ENCODE peak calls at places on chromosome 12, in nine cellular contexts. One of them, this sample, is unnamed.

GRCh38 chr12:23760495-23760894 is 189.0 kb downstream of the SOX5 start:
- DNase-seq in naive thymus-derived CD4-positive, alpha-beta T cell: no peak
- DNase-seq in aorta: no peak
- DNase-seq in lung: no peak
- DNase-seq in A549: no peak
- DNase-seq in IMR-90: no peak
- DNase-seq in GM23248: no peak
- DNase-seq in endodermal cell: peak; percentile 71
- DNase-seq in suprapubic skin: no peak
- DNase-seq in this sample: no peak

GRCh38 chr12:124993568-124994434 is at the start of gene BRI3BP:
- DNase-seq in naive thymus-derived CD4-positive, alpha-beta T cell: peak; percentile 62
- DNase-seq in aorta: peak; percentile 69
- DNase-seq in lung: peak; percentile 52
- DNase-seq in A549: peak; percentile 55
- DNase-seq in IMR-90: peak; percentile 37
- DNase-seq in GM23248: peak; percentile 71
- DNase-seq in endodermal cell: peak; percentile 85
- DNase-seq in suprapubic skin: no peak
- DNase-seq in this sample: peak; percentile 68

GRCh38 chr12:103901518-103902173 is 28.6 kb upstream of the HSP90B1 start:
- DNase-seq in naive thymus-derived CD4-positive, alpha-beta T cell: peak; percentile 75
- DNase-seq in aorta: no peak
- DNase-seq in lung: no peak
- DNase-seq in A549: no peak
- DNase-seq in IMR-90: no peak
- DNase-seq in GM23248: no peak
- DNase-seq in endodermal cell: no peak
- DNase-seq in suprapubic skin: no peak
- DNase-seq in this sample: peak; percentile 81

GRCh38 chr12:8709124-8709830 is 11.5 kb downstream of the RIMKLB start:
- DNase-seq in naive thymus-derived CD4-positive, alpha-beta T cell: no peak
- DNase-seq in aorta: no peak
- DNase-seq in lung: no peak
- DNase-seq in A549: no peak
- DNase-seq in IMR-90: no peak
- DNase-seq in GM23248: peak; percentile 42
- DNase-seq in endodermal cell: no peak
- DNase-seq in suprapubic skin: no peak
- DNase-seq in this sample: no peak

GRCh38 chr12:104641862-104642261 is 185.1 kb downstream of the CHST11 start:
- DNase-seq in naive thymus-derived CD4-positive, alpha-beta T cell: no peak
- DNase-seq in aorta: no peak
- DNase-seq in lung: no peak
- DNase-seq in A549: no peak
- DNase-seq in IMR-90: no peak
- DNase-seq in GM23248: no peak
- DNase-seq in endodermal cell: no peak
- DNase-seq in suprapubic skin: no peak
- DNase-seq in this sample: no peak

GRCh38 chr12:92105676-92106075 is 40.0 kb downstream of the BTG1 start:
- DNase-seq in naive thymus-derived CD4-positive, alpha-beta T cell: no peak
- DNase-seq in aorta: no peak
- DNase-seq in lung: no peak
- DNase-seq in A549: no peak
- DNase-seq in IMR-90: no peak
- DNase-seq in GM23248: no peak
- DNase-seq in endodermal cell: no peak
- DNase-seq in suprapubic skin: no peak
- DNase-seq in this sample: no peak

GRCh38 chr12:47141459-47141858 is 61.7 kb upstream of the AMIGO2 start:
- DNase-seq in naive thymus-derived CD4-positive, alpha-beta T cell: no peak
- DNase-seq in aorta: no peak
- DNase-seq in lung: no peak
- DNase-seq in A549: no peak
- DNase-seq in IMR-90: no peak
- DNase-seq in GM23248: no peak
- DNase-seq in endodermal cell: peak; percentile 78
- DNase-seq in suprapubic skin: no peak
- DNase-seq in this sample: no peak

GRCh38 chr12:65823481-65824313 is 586 bp upstream of the HMGA2 start:
- DNase-seq in naive thymus-derived CD4-positive, alpha-beta T cell: no peak
- DNase-seq in aorta: peak; percentile 54
- DNase-seq in lung: no peak
- DNase-seq in A549: peak; percentile 53
- DNase-seq in IMR-90: peak; percentile 58
- DNase-seq in GM23248: peak; percentile 89
- DNase-seq in endodermal cell: peak; percentile 89
- DNase-seq in suprapubic skin: no peak
- DNase-seq in this sample: no peak

GRCh38 chr12:120264086-120264485 is 1.4 kb downstream of the PXN start:
- DNase-seq in naive thymus-derived CD4-positive, alpha-beta T cell: no peak
- DNase-seq in aorta: no peak
- DNase-seq in lung: no peak
- DNase-seq in A549: no peak
- DNase-seq in IMR-90: no peak
- DNase-seq in GM23248: peak; percentile 58
- DNase-seq in endodermal cell: no peak
- DNase-seq in suprapubic skin: no peak
- DNase-seq in this sample: no peak

GRCh38 chr12:67391034-67391433 is 121.9 kb downstream of the CAND1 start:
- DNase-seq in naive thymus-derived CD4-positive, alpha-beta T cell: no peak
- DNase-seq in aorta: no peak
- DNase-seq in lung: no peak
- DNase-seq in A549: no peak
- DNase-seq in IMR-90: no peak
- DNase-seq in GM23248: no peak
- DNase-seq in endodermal cell: no peak
- DNase-seq in suprapubic skin: no peak
- DNase-seq in this sample: no peak

GRCh38 chr12:67818379-67819001 is 169.9 kb downstream of the DYRK2 start:
- DNase-seq in naive thymus-derived CD4-positive, alpha-beta T cell: no peak
- DNase-seq in aorta: no peak
- DNase-seq in lung: no peak
- DNase-seq in A549: no peak
- DNase-seq in IMR-90: no peak
- DNase-seq in GM23248: no peak
- DNase-seq in endodermal cell: no peak
- DNase-seq in suprapubic skin: no peak
- DNase-seq in this sample: no peak

GRCh38 chr12:14833952-14834351 is 9.4 kb downstream of the ART4 start:
- DNase-seq in naive thymus-derived CD4-positive, alpha-beta T cell: no peak
- DNase-seq in aorta: no peak
- DNase-seq in lung: no peak
- DNase-seq in A549: no peak
- DNase-seq in IMR-90: peak; percentile 29
- DNase-seq in GM23248: peak; percentile 13
- DNase-seq in endodermal cell: no peak
- DNase-seq in suprapubic skin: no peak
- DNase-seq in this sample: no peak

GRCh38 chr12:48296586-48297396 is 53.9 kb downstream of the ZNF641 start:
- DNase-seq in naive thymus-derived CD4-positive, alpha-beta T cell: peak; percentile 23
- DNase-seq in aorta: peak; percentile 86
- DNase-seq in lung: peak; percentile 84
- DNase-seq in A549: no peak
- DNase-seq in IMR-90: peak; percentile 55
- DNase-seq in GM23248: peak; percentile 82
- DNase-seq in endodermal cell: peak; percentile 96
- DNase-seq in suprapubic skin: peak; percentile 78
- DNase-seq in this sample: peak; percentile 33

GRCh38 chr12:41959271-41959670 is 185.4 kb downstream of the GXYLT1 start:
- DNase-seq in naive thymus-derived CD4-positive, alpha-beta T cell: no peak
- DNase-seq in aorta: no peak
- DNase-seq in lung: no peak
- DNase-seq in A549: no peak
- DNase-seq in IMR-90: no peak
- DNase-seq in GM23248: no peak
- DNase-seq in endodermal cell: no peak
- DNase-seq in suprapubic skin: no peak
- DNase-seq in this sample: no peak

GRCh38 chr12:41289461-41289860 is 101.3 kb downstream of the PDZRN4 start:
- DNase-seq in naive thymus-derived CD4-positive, alpha-beta T cell: no peak
- DNase-seq in aorta: no peak
- DNase-seq in lung: no peak
- DNase-seq in A549: no peak
- DNase-seq in IMR-90: no peak
- DNase-seq in GM23248: no peak
- DNase-seq in endodermal cell: no peak
- DNase-seq in suprapubic skin: no peak
- DNase-seq in this sample: no peak

GRCh38 chr12:45214739-45215418 is 1.0 kb upstream of the ANO6 start:
- DNase-seq in naive thymus-derived CD4-positive, alpha-beta T cell: no peak
- DNase-seq in aorta: no peak
- DNase-seq in lung: no peak
- DNase-seq in A549: no peak
- DNase-seq in IMR-90: peak; percentile 38
- DNase-seq in GM23248: peak; percentile 61
- DNase-seq in endodermal cell: no peak
- DNase-seq in suprapubic skin: no peak
- DNase-seq in this sample: no peak

GRCh38 chr12:67449591-67450052 is 180.5 kb downstream of the CAND1 start:
- DNase-seq in naive thymus-derived CD4-positive, alpha-beta T cell: no peak
- DNase-seq in aorta: no peak
- DNase-seq in lung: no peak
- DNase-seq in A549: no peak
- DNase-seq in IMR-90: no peak
- DNase-seq in GM23248: no peak
- DNase-seq in endodermal cell: no peak
- DNase-seq in suprapubic skin: no peak
- DNase-seq in this sample: no peak

GRCh38 chr12:38465020-38465419 is 148.4 kb downstream of the ALG10B start:
- DNase-seq in naive thymus-derived CD4-positive, alpha-beta T cell: no peak
- DNase-seq in aorta: no peak
- DNase-seq in lung: no peak
- DNase-seq in A549: no peak
- DNase-seq in IMR-90: no peak
- DNase-seq in GM23248: no peak
- DNase-seq in endodermal cell: no peak
- DNase-seq in suprapubic skin: no peak
- DNase-seq in this sample: no peak

GRCh38 chr12:106767954-106768501 is 6.5 kb upstream of the RIC8B start:
- DNase-seq in naive thymus-derived CD4-positive, alpha-beta T cell: no peak
- DNase-seq in aorta: no peak
- DNase-seq in lung: no peak
- DNase-seq in A549: no peak
- DNase-seq in IMR-90: no peak
- DNase-seq in GM23248: no peak
- DNase-seq in endodermal cell: peak; percentile 88
- DNase-seq in suprapubic skin: no peak
- DNase-seq in this sample: no peak

GRCh38 chr12:118983147-118983824 is 1.9 kb downstream of the SRRM4 start:
- DNase-seq in naive thymus-derived CD4-positive, alpha-beta T cell: no peak
- DNase-seq in aorta: no peak
- DNase-seq in lung: no peak
- DNase-seq in A549: no peak
- DNase-seq in IMR-90: no peak
- DNase-seq in GM23248: no peak
- DNase-seq in endodermal cell: no peak
- DNase-seq in suprapubic skin: no peak
- DNase-seq in this sample: no peak

DNA sequence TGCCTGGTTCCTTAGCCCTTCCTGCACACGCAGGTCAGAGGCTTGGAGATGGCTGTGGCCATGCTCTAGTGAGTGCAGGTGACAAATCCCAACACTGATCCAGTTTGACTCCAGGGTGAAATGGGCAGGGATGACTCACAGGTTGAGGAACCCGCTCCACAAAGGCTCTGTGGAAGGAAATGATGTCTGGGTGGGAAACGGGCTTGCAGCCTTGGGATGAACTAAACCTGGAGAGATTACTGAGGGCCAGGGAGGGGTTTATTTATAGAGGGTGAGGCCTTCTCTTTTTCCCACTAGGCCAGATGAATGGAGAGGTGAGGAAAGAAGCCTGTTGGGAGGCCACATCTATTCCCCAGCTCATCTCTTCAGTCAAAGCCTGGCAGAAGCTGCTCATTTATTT is 29.3 kb upstream of the EMP1 start:
- DNase-seq in naive thymus-derived CD4-positive, alpha-beta T cell: no peak
- DNase-seq in aorta: no peak
- DNase-seq in lung: peak; percentile 20
- DNase-seq in A549: no peak
- DNase-seq in IMR-90: no peak
- DNase-seq in GM23248: peak; percentile 34
- DNase-seq in endodermal cell: no peak
- DNase-seq in suprapubic skin: no peak
- DNase-seq in this sample: no peak
- H3K27ac ChIP-seq in naive thymus-derived CD4-positive, alpha-beta T cell: no peak overlapping the region
- H3K27ac ChIP-seq in aorta: no peak overlapping the region
- H3K27ac ChIP-seq in lung: no peak overlapping the region
- H3K27ac ChIP-seq in A549: no peak overlapping the region
- H3K27ac ChIP-seq in IMR-90: no peak overlapping the region
- H3K27ac ChIP-seq in GM23248: no peak overlapping the region
- H3K27ac ChIP-seq in endodermal cell: no peak overlapping the region
- H3K27ac ChIP-seq in suprapubic skin: peak overlapping the region; percentile 78
- H3K27ac ChIP-seq in this sample: no peak overlapping the region

GRCh38 chr12:100716949-100717732 is 77.4 kb upstream of the ANO4 start:
- DNase-seq in naive thymus-derived CD4-positive, alpha-beta T cell: no peak
- DNase-seq in aorta: no peak
- DNase-seq in lung: no peak
- DNase-seq in A549: peak; percentile 28
- DNase-seq in IMR-90: no peak
- DNase-seq in GM23248: peak; percentile 75
- DNase-seq in endodermal cell: peak; percentile 87
- DNase-seq in suprapubic skin: no peak
- DNase-seq in this sample: no peak
- H3K4me3 ChIP-seq in naive thymus-derived CD4-positive, alpha-beta T cell: no peak overlapping the region
- H3K4me3 ChIP-seq in aorta: no peak overlapping the region
- H3K4me3 ChIP-seq in lung: no peak overlapping the region
- H3K4me3 ChIP-seq in A549: peak overlapping the region; percentile 45
- H3K4me3 ChIP-seq in IMR-90: peak overlapping the region; percentile 33
- H3K4me3 ChIP-seq in GM23248: peak overlapping the region; percentile 80
- H3K4me3 ChIP-seq in endodermal cell: peak overlapping the region; percentile 81
- H3K4me3 ChIP-seq in suprapubic skin: peak overlapping the region; percentile 50
- H3K4me3 ChIP-seq in this sample: no peak overlapping the region

DNA sequence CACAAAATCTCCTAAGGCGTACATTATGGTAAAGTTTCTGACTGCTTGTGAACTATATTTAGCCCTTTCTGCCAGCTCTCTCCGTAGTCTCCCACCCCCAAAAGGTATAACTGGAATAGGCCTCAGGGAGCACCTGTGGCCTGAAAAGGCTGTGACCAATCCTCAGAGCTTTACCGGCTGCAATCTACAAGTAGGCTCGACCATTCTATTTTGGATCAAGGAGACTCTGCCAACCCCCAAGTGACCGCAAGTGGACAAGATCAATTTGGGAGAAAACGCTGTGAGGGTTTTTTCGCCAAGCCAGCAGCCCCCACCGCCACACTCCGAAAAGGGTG is 1.2 kb downstream of the PPTC7 start:
- DNase-seq in naive thymus-derived CD4-positive, alpha-beta T cell: no peak
- DNase-seq in aorta: no peak
- DNase-seq in lung: no peak
- DNase-seq in A549: no peak
- DNase-seq in IMR-90: no peak
- DNase-seq in GM23248: no peak
- DNase-seq in endodermal cell: no peak
- DNase-seq in suprapubic skin: no peak
- DNase-seq in this sample: no peak
- H3K4me1 ChIP-seq in naive thymus-derived CD4-positive, alpha-beta T cell: peaks cover 32% of the 10 kb centered on the region
- H3K4me1 ChIP-seq in aorta: no peaks in the 10 kb centered on the region
- H3K4me1 ChIP-seq in lung: peaks cover 11% of the 10 kb centered on the region
- H3K4me1 ChIP-seq in A549: peaks cover 40% of the 10 kb centered on the region
- H3K4me1 ChIP-seq in IMR-90: peaks cover 15% of the 10 kb centered on the region
- H3K4me1 ChIP-seq in GM23248: peaks cover 37% of the 10 kb centered on the region
- H3K4me1 ChIP-seq in endodermal cell: peaks cover 10% of the 10 kb centered on the region
- H3K4me1 ChIP-seq in suprapubic skin: peaks cover 76% of the 10 kb centered on the region
- H3K4me1 ChIP-seq in this sample: peaks cover 72% of the 10 kb centered on the region

GRCh38 chr12:6548556-6549378 is 7.1 kb downstream of the IFFO1 start:
- DNase-seq in naive thymus-derived CD4-positive, alpha-beta T cell: no peak
- DNase-seq in aorta: peak; percentile 55
- DNase-seq in lung: no peak
- DNase-seq in A549: no peak
- DNase-seq in IMR-90: peak; percentile 90
- DNase-seq in GM23248: peak; percentile 97
- DNase-seq in endodermal cell: no peak
- DNase-seq in suprapubic skin: no peak
- DNase-seq in this sample: no peak
- H3K27ac ChIP-seq in naive thymus-derived CD4-positive, alpha-beta T cell: no peak overlapping the region
- H3K27ac ChIP-seq in aorta: no peak overlapping the region
- H3K27ac ChIP-seq in lung: peak overlapping the region; percentile 51
- H3K27ac ChIP-seq in A549: peak overlapping the region; percentile 79
- H3K27ac ChIP-seq in IMR-90: peak overlapping the region; percentile 100
- H3K27ac ChIP-seq in GM23248: peak overlapping the region; percentile 96
- H3K27ac ChIP-seq in endodermal cell: no peak overlapping the region
- H3K27ac ChIP-seq in suprapubic skin: peak overlapping the region; percentile 28
- H3K27ac ChIP-seq in this sample: no peak overlapping the region